ENCODE peak calls at places on chromosomes 7 and 10, in seven cellular contexts. C, R, S, H, L, N and W are unnamed samples.

GRCh38 chr10:90398551-90398950 is 459.3 kb downstream of the HTR7 start:
- DNase-seq in C (no peak), R (no peak), S (peak; percentile 25), H (no peak), L (peak; percentile 67), N (no peak), W (no peak)

GRCh38 chr7:24728503-24729364 is 28.5 kb downstream of the GSDME start:
- DNase-seq in C (no peak), R (no peak), S (peak; percentile 24), H (no peak), L (no peak), N (no peak), W (no peak)

GRCh38 chr7:47912332-47912731 is 35.9 kb downstream of the PKD1L1 start:
- DNase-seq in C (no peak), R (no peak), S (no peak), H (no peak), L (no peak), N (no peak), W (no peak)

GRCh38 chr10:110774069-110775021 is 97.4 kb upstream of the PDCD4 start:
- DNase-seq in C (no peak), R (no peak), S (peak; percentile 70), H (no peak), L (peak; percentile 33), N (peak; percentile 74), W (no peak)

GRCh38 chr7:155169498-155170065 is 99.5 kb downstream of the HTR5A start:
- DNase-seq in C (no peak), R (no peak), S (no peak), H (no peak), L (no peak), N (no peak), W (no peak)

GRCh38 chr7:114295522-114295921 is 119.1 kb upstream of the FOXP2 start:
- DNase-seq in C (no peak), R (no peak), S (no peak), H (no peak), L (no peak), N (no peak), W (no peak)

GRCh38 chr10:13272164-13272571 is 27.7 kb downstream of the PHYH start:
- DNase-seq in C (peak; percentile 39), R (no peak), S (peak; percentile 54), H (no peak), L (no peak), N (no peak), W (no peak)

GRCh38 chr7:127974611-127975010 is 56.6 kb downstream of the LRRC4 start:
- DNase-seq in C (no peak), R (no peak), S (no peak), H (no peak), L (no peak), N (peak; percentile 50), W (no peak)

GRCh38 chr7:65509368-65510186 is 135.9 kb downstream of the ZNF92 start:
- DNase-seq in C (no peak), R (peak; percentile 15), S (no peak), H (no peak), L (no peak), N (no peak), W (peak; percentile 16)

GRCh38 chr10:101889256-101890210 is 45.9 kb upstream of the KCNIP2 start:
- DNase-seq in C (peak; percentile 80), R (peak; percentile 67), S (peak; percentile 78), H (peak; percentile 43), L (peak; percentile 80), N (peak; percentile 80), W (peak; percentile 83)

GRCh38 chr10:102133373-102134195 is 744 bp downstream of the PPRC1 start:
- DNase-seq in C (no peak), R (peak; percentile 45), S (peak; percentile 70), H (no peak), L (peak; percentile 85), N (peak; percentile 72), W (peak; percentile 84)

GRCh38 chr10:60212195-60212594 is 177.5 kb downstream of the ANK3 start:
- DNase-seq in C (no peak), R (no peak), S (no peak), H (no peak), L (no peak), N (no peak), W (peak; percentile 26)

GRCh38 chr10:74925716-74926115 is 99.3 kb downstream of the KAT6B start:
- DNase-seq in C (no peak), R (no peak), S (no peak), H (no peak), L (no peak), N (no peak), W (no peak)

GRCh38 chr10:76337641-76338040 is 906.2 kb downstream of the LRMDA start:
- DNase-seq in C (no peak), R (no peak), S (peak; percentile 92), H (no peak), L (peak; percentile 87), N (no peak), W (no peak)

GRCh38 chr10:117461766-117462423 is 80.7 kb upstream of the EMX2 start:
- DNase-seq in C (no peak), R (no peak), S (peak; percentile 37), H (no peak), L (peak; percentile 92), N (no peak), W (peak; percentile 72)

GRCh38 chr7:16978358-16979244 is 96.8 kb upstream of the AGR3 start:
- DNase-seq in C (no peak), R (no peak), S (peak; percentile 88), H (no peak), L (peak; percentile 81), N (no peak), W (peak; percentile 18)

GRCh38 chr10:91163269-91163708 is 57.2 kb upstream of the PCGF5 start:
- DNase-seq in C (peak; percentile 61), R (peak; percentile 44), S (peak; percentile 62), H (no peak), L (peak; percentile 74), N (peak; percentile 1), W (peak; percentile 57)

GRCh38 chr7:149774237-149775175 is 1.1 kb upstream of the ZNF467 start:
- DNase-seq in C (peak; percentile 59), R (no peak), S (no peak), H (no peak), L (no peak), N (no peak), W (peak; percentile 81)

GRCh38 chr10:91271886-91272285 is 51.4 kb downstream of the PCGF5 start:
- DNase-seq in C (no peak), R (no peak), S (peak; percentile 44), H (no peak), L (no peak), N (no peak), W (no peak)

GRCh38 chr7:139066315-139066714 is 30.5 kb upstream of the ZC3HAV1L start:
- DNase-seq in C (no peak), R (no peak), S (no peak), H (no peak), L (no peak), N (no peak), W (no peak)

GRCh38 chr10:85537561-85537960 is 829.0 kb downstream of the GRID1 start:
- DNase-seq in C (no peak), R (no peak), S (no peak), H (no peak), L (no peak), N (no peak), W (no peak)

GRCh38 chr10:123269017-123269552 is 114.9 kb downstream of the BUB3 start:
- DNase-seq in C (no peak), R (no peak), S (no peak), H (no peak), L (no peak), N (no peak), W (no peak)

GRCh38 chr10:11329055-11329673 is 282.3 kb downstream of the USP6NL start:
- DNase-seq in C (no peak), R (no peak), S (no peak), H (no peak), L (no peak), N (peak; percentile 63), W (no peak)

GRCh38 chr7:90596745-90597526 is 815 bp downstream of the CDK14 start:
- DNase-seq in C (no peak), R (peak; percentile 14), S (peak; percentile 48), H (no peak), L (peak; percentile 67), N (no peak), W (peak; percentile 54)

GRCh38 chr10:66819691-66820090 is 106.1 kb upstream of the LRRTM3 start:
- DNase-seq in C (no peak), R (no peak), S (no peak), H (no peak), L (no peak), N (no peak), W (no peak)

DNA sequence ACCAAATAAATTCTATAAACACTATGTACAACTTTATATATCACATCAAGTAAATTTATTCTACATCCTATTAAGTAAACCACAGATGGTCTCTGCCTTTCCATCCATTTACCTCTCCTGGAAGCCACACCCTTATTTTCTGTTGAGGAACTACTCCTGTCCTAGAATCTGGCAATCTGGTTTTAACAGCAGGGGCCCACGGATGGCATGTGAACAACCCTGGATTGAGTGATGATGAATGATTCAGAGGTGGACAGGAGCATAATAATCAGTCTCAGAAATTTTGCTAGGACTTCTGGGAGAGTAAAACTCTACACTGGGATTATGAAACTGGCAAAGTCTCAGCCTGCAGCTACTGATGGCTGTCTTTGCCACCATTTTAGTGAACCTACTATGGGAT is 54.1 kb downstream of the CDK6 start:
- DNase-seq in C (no peak), R (no peak), S (no peak), H (no peak), L (no peak), N (no peak), W (no peak)
- H2AK5ac ChIP-seq in C (no peak overlapping the region), R (no peak overlapping the region), S (no peak overlapping the region), H (no peak overlapping the region), L (no peak overlapping the region), N (no peak overlapping the region), W (no peak overlapping the region)

GRCh38 chr10:113504423-113504822 is 48.4 kb upstream of the HABP2 start:
- DNase-seq in C (no peak), R (no peak), S (no peak), H (no peak), L (no peak), N (no peak), W (no peak)
- H2AK5ac ChIP-seq in C (no peak overlapping the region), R (no peak overlapping the region), S (no peak overlapping the region), H (no peak overlapping the region), L (no peak overlapping the region), N (no peak overlapping the region), W (no peak overlapping the region)

GRCh38 chr7:37405128-37405527 is 43.5 kb downstream of the ELMO1 start:
- DNase-seq in C (no peak), R (no peak), S (no peak), H (no peak), L (no peak), N (no peak), W (no peak)
- H2AK5ac ChIP-seq in C (no peak overlapping the region), R (no peak overlapping the region), S (no peak overlapping the region), H (no peak overlapping the region), L (no peak overlapping the region), N (no peak overlapping the region), W (no peak overlapping the region)

DNA sequence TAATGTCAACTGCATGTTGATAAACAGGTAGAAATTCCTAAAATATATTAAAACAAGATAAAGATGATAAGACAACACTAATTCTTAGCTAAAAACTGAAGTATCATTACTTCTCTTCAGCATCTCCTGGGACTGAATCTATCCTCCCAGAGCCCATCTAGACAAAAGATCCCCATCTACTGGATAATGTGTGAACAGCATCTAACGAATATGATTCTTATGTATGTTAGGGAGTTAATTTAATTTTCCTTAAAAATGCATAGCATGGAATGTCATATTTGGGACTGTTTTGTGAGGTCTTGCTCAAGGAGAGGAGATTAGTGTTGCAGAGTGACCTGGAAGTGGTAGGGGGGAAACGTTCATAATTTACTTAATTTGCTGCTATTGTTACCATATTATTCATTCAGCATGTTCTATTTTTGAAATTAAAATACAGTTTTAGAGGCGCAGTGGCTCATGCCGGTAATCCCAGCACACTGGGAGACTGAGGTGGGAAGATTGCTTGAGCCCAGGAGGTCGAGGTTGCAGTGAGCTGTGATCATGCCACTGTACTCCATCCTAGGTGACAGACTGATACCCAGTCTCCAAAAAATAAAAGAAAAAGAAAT is 305.1 kb upstream of the CSTF2T start:
- DNase-seq in C (no peak), R (peak; percentile 23), S (peak; percentile 67), H (no peak), L (peak; percentile 58), N (no peak), W (peak; percentile 53)
- H2AK5ac ChIP-seq in C (no peak overlapping the region), R (no peak overlapping the region), S (no peak overlapping the region), H (no peak overlapping the region), L (no peak overlapping the region), N (no peak overlapping the region), W (no peak overlapping the region)